ENCODE peak calls at places on chromosome 11, in four cellular contexts. V is endothelial cell, L is AG04450, Q is GM23248. O is an unnamed sample.

GRCh38 chr11:103673773-103674172 is 362.7 kb upstream of the DDI1 start:
- DNase-seq in V (no peak), L (no peak), Q (peak), O (no peak)

GRCh38 chr11:123202155-123202714 is 7.2 kb upstream of the CLMP start:
- DNase-seq in V (no peak), L (no peak), Q (peak), O (peak)

GRCh38 chr11:66933508-66933907 is 24.7 kb downstream of the PC start:
- DNase-seq in V (no peak), L (no peak), Q (peak), O (no peak)

GRCh38 chr11:1051356-1052132 is 15.0 kb upstream of the MUC6 start:
- DNase-seq in V (no peak), L (no peak), Q (no peak), O (no peak)

GRCh38 chr11:65429069-65429681 is 6.6 kb downstream of the NEAT1 start:
- DNase-seq in V (no peak), L (no peak), Q (peak), O (no peak)

GRCh38 chr11:76265771-76266241 is 59.5 kb upstream of the WNT11 start:
- DNase-seq in V (no peak), L (no peak), Q (peak), O (no peak)

GRCh38 chr11:72217856-72218745 is 1.5 kb downstream of the FOLR2 start:
- DNase-seq in V (no peak), L (no peak), Q (no peak), O (peak)

GRCh38 chr11:9082575-9082974 is 8.8 kb downstream of the SCUBE2 start:
- DNase-seq in V (no peak), L (no peak), Q (no peak), O (no peak)

GRCh38 chr11:87266751-87267150 is 229.0 kb downstream of the TMEM135 start:
- DNase-seq in V (no peak), L (no peak), Q (no peak), O (no peak)

GRCh38 chr11:61362542-61362875 is 335 bp downstream of the TMEM138 start:
- DNase-seq in V (peak), L (no peak), Q (peak), O (no peak)

GRCh38 chr11:33936745-33937612 is 45.1 kb upstream of the LMO2 start:
- DNase-seq in V (peak), L (no peak), Q (peak), O (no peak)

GRCh38 chr11:44621140-44621681 is 55.7 kb downstream of the CD82 start:
- DNase-seq in V (peak), L (no peak), Q (peak), O (peak)

GRCh38 chr11:116275634-116276033 is 497.2 kb downstream of the BUD13 start:
- DNase-seq in V (no peak), L (no peak), Q (peak), O (no peak)

GRCh38 chr11:71425851-71426250 is 22.3 kb downstream of the DHCR7 start:
- DNase-seq in V (no peak), L (no peak), Q (peak), O (no peak)

GRCh38 chr11:17574799-17575144 is 27.7 kb downstream of the OTOG start:
- DNase-seq in V (no peak), L (no peak), Q (no peak), O (peak)

GRCh38 chr11:127587511-127587910 is 586.9 kb upstream of the KIRREL3 start:
- DNase-seq in V (no peak), L (no peak), Q (no peak), O (no peak)